ENCODE peak calls at places on chromosomes 11 and 22, in seven cellular contexts. One of them, this sample, is unnamed.

GRCh38 chr11:8566613-8567210 is 27.3 kb downstream of the STK33 start:
- DNase-seq in HAP-1: peak
- DNase-seq in stimulated activated CD4-positive, alpha-beta T cell treated with anti-CD3 and anti-CD28 coated beads, Interleukin-15, amount 100 ng/mL, for 24 hours: no peak
- DNase-seq in A549: peak
- DNase-seq in cardiac muscle cell: peak
- DNase-seq in PC-9: no peak
- DNase-seq in skeletal muscle cell: no peak
- DNase-seq in this sample: peak

GRCh38 chr11:77090373-77091111 is 12.1 kb upstream of the OMP start:
- DNase-seq in stimulated activated CD4-positive, alpha-beta T cell treated with anti-CD3 and anti-CD28 coated beads, Interleukin-15, amount 100 ng/mL, for 24 hours: no peak
- DNase-seq in HAP-1: no peak
- DNase-seq in skeletal muscle cell: no peak
- DNase-seq in A549: no peak
- DNase-seq in cardiac muscle cell: no peak
- DNase-seq in PC-9: no peak
- DNase-seq in this sample: no peak

GRCh38 chr22:29641052-29641780 is 37.8 kb downstream of the NF2 start:
- DNase-seq in cardiac muscle cell: no peak
- DNase-seq in A549: no peak
- DNase-seq in stimulated activated CD4-positive, alpha-beta T cell treated with anti-CD3 and anti-CD28 coated beads, Interleukin-15, amount 100 ng/mL, for 24 hours: no peak
- DNase-seq in HAP-1: no peak
- DNase-seq in PC-9: no peak
- DNase-seq in skeletal muscle cell: peak
- DNase-seq in this sample: no peak

GRCh38 chr11:73313652-73314051 is 5.6 kb downstream of the ARHGEF17 start:
- DNase-seq in cardiac muscle cell: no peak
- DNase-seq in HAP-1: no peak
- DNase-seq in PC-9: no peak
- DNase-seq in skeletal muscle cell: no peak
- DNase-seq in stimulated activated CD4-positive, alpha-beta T cell treated with anti-CD3 and anti-CD28 coated beads, Interleukin-15, amount 100 ng/mL, for 24 hours: no peak
- DNase-seq in A549: no peak
- DNase-seq in this sample: no peak

GRCh38 chr22:47345025-47345424 is 582.6 kb downstream of the TBC1D22A start:
- DNase-seq in HAP-1: no peak
- DNase-seq in skeletal muscle cell: no peak
- DNase-seq in stimulated activated CD4-positive, alpha-beta T cell treated with anti-CD3 and anti-CD28 coated beads, Interleukin-15, amount 100 ng/mL, for 24 hours: no peak
- DNase-seq in cardiac muscle cell: no peak
- DNase-seq in PC-9: no peak
- DNase-seq in A549: no peak
- DNase-seq in this sample: no peak

GRCh38 chr22:42680648-42681047 is 31.5 kb upstream of the CYB5R3 start:
- DNase-seq in stimulated activated CD4-positive, alpha-beta T cell treated with anti-CD3 and anti-CD28 coated beads, Interleukin-15, amount 100 ng/mL, for 24 hours: peak
- DNase-seq in skeletal muscle cell: peak
- DNase-seq in cardiac muscle cell: peak
- DNase-seq in PC-9: peak
- DNase-seq in A549: peak
- DNase-seq in HAP-1: no peak
- DNase-seq in this sample: peak

GRCh38 chr11:128621491-128622136 is 34.3 kb upstream of the ETS1 start:
- DNase-seq in HAP-1: no peak
- DNase-seq in PC-9: no peak
- DNase-seq in cardiac muscle cell: peak
- DNase-seq in stimulated activated CD4-positive, alpha-beta T cell treated with anti-CD3 and anti-CD28 coated beads, Interleukin-15, amount 100 ng/mL, for 24 hours: no peak
- DNase-seq in skeletal muscle cell: peak
- DNase-seq in A549: no peak
- DNase-seq in this sample: no peak

GRCh38 chr11:27468209-27468608 is 4.4 kb downstream of the LGR4 start:
- DNase-seq in A549: peak
- DNase-seq in PC-9: no peak
- DNase-seq in stimulated activated CD4-positive, alpha-beta T cell treated with anti-CD3 and anti-CD28 coated beads, Interleukin-15, amount 100 ng/mL, for 24 hours: no peak
- DNase-seq in HAP-1: peak
- DNase-seq in cardiac muscle cell: peak
- DNase-seq in skeletal muscle cell: no peak
- DNase-seq in this sample: no peak

GRCh38 chr22:36816338-36816634 is 549 bp downstream of the PVALB start:
- DNase-seq in A549: peak
- DNase-seq in skeletal muscle cell: no peak
- DNase-seq in cardiac muscle cell: no peak
- DNase-seq in PC-9: no peak
- DNase-seq in HAP-1: no peak
- DNase-seq in stimulated activated CD4-positive, alpha-beta T cell treated with anti-CD3 and anti-CD28 coated beads, Interleukin-15, amount 100 ng/mL, for 24 hours: no peak
- DNase-seq in this sample: no peak

GRCh38 chr11:70243912-70244652 is 26.4 kb upstream of the PPFIA1 start:
- DNase-seq in skeletal muscle cell: no peak
- DNase-seq in HAP-1: no peak
- DNase-seq in cardiac muscle cell: peak
- DNase-seq in PC-9: peak
- DNase-seq in stimulated activated CD4-positive, alpha-beta T cell treated with anti-CD3 and anti-CD28 coated beads, Interleukin-15, amount 100 ng/mL, for 24 hours: no peak
- DNase-seq in A549: peak
- DNase-seq in this sample: no peak

GRCh38 chr22:37282385-37282677 is at the start of gene CYTH4:
- DNase-seq in cardiac muscle cell: no peak
- DNase-seq in stimulated activated CD4-positive, alpha-beta T cell treated with anti-CD3 and anti-CD28 coated beads, Interleukin-15, amount 100 ng/mL, for 24 hours: peak
- DNase-seq in PC-9: peak
- DNase-seq in A549: no peak
- DNase-seq in skeletal muscle cell: no peak
- DNase-seq in HAP-1: no peak
- DNase-seq in this sample: no peak

GRCh38 chr22:46460835-46461234 is 76.6 kb downstream of the CELSR1 start:
- DNase-seq in A549: no peak
- DNase-seq in stimulated activated CD4-positive, alpha-beta T cell treated with anti-CD3 and anti-CD28 coated beads, Interleukin-15, amount 100 ng/mL, for 24 hours: no peak
- DNase-seq in HAP-1: no peak
- DNase-seq in skeletal muscle cell: no peak
- DNase-seq in cardiac muscle cell: no peak
- DNase-seq in PC-9: no peak
- DNase-seq in this sample: no peak

GRCh38 chr11:2521681-2522630 is 77.1 kb downstream of the KCNQ1 start:
- DNase-seq in stimulated activated CD4-positive, alpha-beta T cell treated with anti-CD3 and anti-CD28 coated beads, Interleukin-15, amount 100 ng/mL, for 24 hours: no peak
- DNase-seq in cardiac muscle cell: no peak
- DNase-seq in HAP-1: no peak
- DNase-seq in PC-9: no peak
- DNase-seq in skeletal muscle cell: no peak
- DNase-seq in A549: no peak
- DNase-seq in this sample: no peak

GRCh38 chr11:16883179-16883578 is 131.0 kb downstream of the PLEKHA7 start:
- DNase-seq in cardiac muscle cell: no peak
- DNase-seq in HAP-1: no peak
- DNase-seq in PC-9: peak
- DNase-seq in skeletal muscle cell: no peak
- DNase-seq in stimulated activated CD4-positive, alpha-beta T cell treated with anti-CD3 and anti-CD28 coated beads, Interleukin-15, amount 100 ng/mL, for 24 hours: no peak
- DNase-seq in A549: peak
- DNase-seq in this sample: peak

GRCh38 chr11:84022221-84022620 is 736.1 kb upstream of the CCDC90B start:
- DNase-seq in HAP-1: peak
- DNase-seq in cardiac muscle cell: no peak
- DNase-seq in stimulated activated CD4-positive, alpha-beta T cell treated with anti-CD3 and anti-CD28 coated beads, Interleukin-15, amount 100 ng/mL, for 24 hours: no peak
- DNase-seq in A549: no peak
- DNase-seq in PC-9: no peak
- DNase-seq in skeletal muscle cell: no peak
- DNase-seq in this sample: no peak

GRCh38 chr11:61007383-61007970 is 36.0 kb downstream of the CD6 start:
- DNase-seq in HAP-1: no peak
- DNase-seq in A549: no peak
- DNase-seq in PC-9: peak
- DNase-seq in cardiac muscle cell: no peak
- DNase-seq in skeletal muscle cell: no peak
- DNase-seq in stimulated activated CD4-positive, alpha-beta T cell treated with anti-CD3 and anti-CD28 coated beads, Interleukin-15, amount 100 ng/mL, for 24 hours: peak
- DNase-seq in this sample: peak

GRCh38 chr11:70034740-70035365 is 43.3 kb upstream of the ANO1 start:
- DNase-seq in HAP-1: no peak
- DNase-seq in cardiac muscle cell: no peak
- DNase-seq in A549: no peak
- DNase-seq in stimulated activated CD4-positive, alpha-beta T cell treated with anti-CD3 and anti-CD28 coated beads, Interleukin-15, amount 100 ng/mL, for 24 hours: no peak
- DNase-seq in skeletal muscle cell: no peak
- DNase-seq in PC-9: no peak
- DNase-seq in this sample: no peak

GRCh38 chr11:42205518-42205917 is 746.1 kb upstream of the LRRC4C start:
- DNase-seq in PC-9: no peak
- DNase-seq in stimulated activated CD4-positive, alpha-beta T cell treated with anti-CD3 and anti-CD28 coated beads, Interleukin-15, amount 100 ng/mL, for 24 hours: no peak
- DNase-seq in HAP-1: no peak
- DNase-seq in skeletal muscle cell: no peak
- DNase-seq in A549: no peak
- DNase-seq in cardiac muscle cell: no peak
- DNase-seq in this sample: peak

GRCh38 chr11:57562596-57562995 is 4.9 kb downstream of the UBE2L6 start:
- DNase-seq in cardiac muscle cell: no peak
- DNase-seq in skeletal muscle cell: no peak
- DNase-seq in PC-9: no peak
- DNase-seq in A549: peak
- DNase-seq in HAP-1: no peak
- DNase-seq in stimulated activated CD4-positive, alpha-beta T cell treated with anti-CD3 and anti-CD28 coated beads, Interleukin-15, amount 100 ng/mL, for 24 hours: no peak
- DNase-seq in this sample: peak

GRCh38 chr11:26078217-26078821 is 253.6 kb upstream of the ANO3 start:
- DNase-seq in stimulated activated CD4-positive, alpha-beta T cell treated with anti-CD3 and anti-CD28 coated beads, Interleukin-15, amount 100 ng/mL, for 24 hours: no peak
- DNase-seq in skeletal muscle cell: no peak
- DNase-seq in PC-9: no peak
- DNase-seq in A549: no peak
- DNase-seq in HAP-1: no peak
- DNase-seq in cardiac muscle cell: no peak
- DNase-seq in this sample: no peak

GRCh38 chr11:211295-211694 is 3.8 kb downstream of the RIC8A start:
- DNase-seq in HAP-1: no peak
- DNase-seq in PC-9: no peak
- DNase-seq in A549: no peak
- DNase-seq in skeletal muscle cell: no peak
- DNase-seq in cardiac muscle cell: no peak
- DNase-seq in stimulated activated CD4-positive, alpha-beta T cell treated with anti-CD3 and anti-CD28 coated beads, Interleukin-15, amount 100 ng/mL, for 24 hours: no peak
- DNase-seq in this sample: no peak

GRCh38 chr11:1749787-1750351 is 526 bp downstream of the IFITM10 start:
- DNase-seq in HAP-1: no peak
- DNase-seq in A549: no peak
- DNase-seq in skeletal muscle cell: peak
- DNase-seq in stimulated activated CD4-positive, alpha-beta T cell treated with anti-CD3 and anti-CD28 coated beads, Interleukin-15, amount 100 ng/mL, for 24 hours: no peak
- DNase-seq in PC-9: no peak
- DNase-seq in cardiac muscle cell: peak
- DNase-seq in this sample: peak

GRCh38 chr11:70437111-70437784 is 38.9 kb downstream of the CTTN start:
- DNase-seq in A549: no peak
- DNase-seq in cardiac muscle cell: no peak
- DNase-seq in HAP-1: no peak
- DNase-seq in skeletal muscle cell: no peak
- DNase-seq in PC-9: no peak
- DNase-seq in stimulated activated CD4-positive, alpha-beta T cell treated with anti-CD3 and anti-CD28 coated beads, Interleukin-15, amount 100 ng/mL, for 24 hours: no peak
- DNase-seq in this sample: no peak

GRCh38 chr11:17353228-17354021 is 1.8 kb downstream of the NCR3LG1 start:
- DNase-seq in HAP-1: peak
- DNase-seq in skeletal muscle cell: peak
- DNase-seq in cardiac muscle cell: peak
- DNase-seq in PC-9: peak
- DNase-seq in A549: peak
- DNase-seq in stimulated activated CD4-positive, alpha-beta T cell treated with anti-CD3 and anti-CD28 coated beads, Interleukin-15, amount 100 ng/mL, for 24 hours: peak
- DNase-seq in this sample: peak

GRCh38 chr11:61671527-61671926 is 8.7 kb upstream of the DAGLA start:
- DNase-seq in A549: peak
- DNase-seq in stimulated activated CD4-positive, alpha-beta T cell treated with anti-CD3 and anti-CD28 coated beads, Interleukin-15, amount 100 ng/mL, for 24 hours: no peak
- DNase-seq in HAP-1: peak
- DNase-seq in cardiac muscle cell: no peak
- DNase-seq in skeletal muscle cell: no peak
- DNase-seq in PC-9: peak
- DNase-seq in this sample: peak

GRCh38 chr22:41910599-41911291 is 4.1 kb downstream of the SHISA8 start:
- DNase-seq in PC-9: peak
- DNase-seq in A549: no peak
- DNase-seq in HAP-1: no peak
- DNase-seq in stimulated activated CD4-positive, alpha-beta T cell treated with anti-CD3 and anti-CD28 coated beads, Interleukin-15, amount 100 ng/mL, for 24 hours: peak
- DNase-seq in skeletal muscle cell: no peak
- DNase-seq in cardiac muscle cell: peak
- DNase-seq in this sample: no peak

GRCh38 chr11:111694851-111695250 is 71.3 kb downstream of the PPP2R1B start:
- DNase-seq in A549: peak
- DNase-seq in stimulated activated CD4-positive, alpha-beta T cell treated with anti-CD3 and anti-CD28 coated beads, Interleukin-15, amount 100 ng/mL, for 24 hours: no peak
- DNase-seq in HAP-1: no peak
- DNase-seq in skeletal muscle cell: peak
- DNase-seq in cardiac muscle cell: peak
- DNase-seq in PC-9: no peak
- DNase-seq in this sample: no peak

GRCh38 chr22:43859621-43860020 is 2.7 kb downstream of the SULT4A1 start:
- DNase-seq in stimulated activated CD4-positive, alpha-beta T cell treated with anti-CD3 and anti-CD28 coated beads, Interleukin-15, amount 100 ng/mL, for 24 hours: no peak
- DNase-seq in skeletal muscle cell: no peak
- DNase-seq in HAP-1: no peak
- DNase-seq in A549: no peak
- DNase-seq in PC-9: no peak
- DNase-seq in cardiac muscle cell: no peak
- DNase-seq in this sample: no peak